ENCODE peak calls at places on chromosomes 2 and 18, in four cellular contexts. One of them, this sample, is unnamed.

GRCh38 chr18:55243852-55244251 is 284.6 kb upstream of the CCDC68 start:
- DNase-seq in transverse colon: no peak
- DNase-seq in colonic mucosa: no peak
- DNase-seq in CD8-positive, alpha-beta memory T cell: no peak
- DNase-seq in this sample: no peak

GRCh38 chr18:46096651-46097300 is 1.3 kb downstream of the ATP5F1A start:
- DNase-seq in transverse colon: no peak
- DNase-seq in colonic mucosa: peak; percentile 41
- DNase-seq in CD8-positive, alpha-beta memory T cell: no peak
- DNase-seq in this sample: peak; percentile 5

GRCh38 chr2:23618696-23619530 is 233.9 kb downstream of the KLHL29 start:
- DNase-seq in transverse colon: no peak
- DNase-seq in colonic mucosa: no peak
- DNase-seq in CD8-positive, alpha-beta memory T cell: no peak
- DNase-seq in this sample: no peak

GRCh38 chr2:170029551-170029950 is 148.4 kb upstream of the MYO3B start:
- DNase-seq in transverse colon: no peak
- DNase-seq in colonic mucosa: no peak
- DNase-seq in CD8-positive, alpha-beta memory T cell: no peak
- DNase-seq in this sample: no peak

GRCh38 chr2:230343747-230344146 is 16.8 kb downstream of the SP140L start:
- DNase-seq in transverse colon: no peak
- DNase-seq in colonic mucosa: no peak
- DNase-seq in CD8-positive, alpha-beta memory T cell: no peak
- DNase-seq in this sample: no peak

GRCh38 chr2:221529943-221530652 is 42.0 kb downstream of the EPHA4 start:
- DNase-seq in transverse colon: no peak
- DNase-seq in colonic mucosa: no peak
- DNase-seq in CD8-positive, alpha-beta memory T cell: no peak
- DNase-seq in this sample: no peak

GRCh38 chr18:66560092-66560491 is 43.8 kb downstream of the CDH19 start:
- DNase-seq in transverse colon: no peak
- DNase-seq in colonic mucosa: peak; percentile 20
- DNase-seq in CD8-positive, alpha-beta memory T cell: no peak
- DNase-seq in this sample: no peak

GRCh38 chr2:16167471-16168426 is 227.4 kb downstream of the MYCN start:
- DNase-seq in transverse colon: no peak
- DNase-seq in colonic mucosa: no peak
- DNase-seq in CD8-positive, alpha-beta memory T cell: no peak
- DNase-seq in this sample: no peak

GRCh38 chr18:41940506-41941215 is 14.4 kb upstream of the PIK3C3 start:
- DNase-seq in transverse colon: no peak
- DNase-seq in colonic mucosa: no peak
- DNase-seq in CD8-positive, alpha-beta memory T cell: no peak
- DNase-seq in this sample: no peak

GRCh38 chr2:151260492-151261239 is 997 bp downstream of the RBM43 start:
- DNase-seq in transverse colon: no peak
- DNase-seq in colonic mucosa: no peak
- DNase-seq in CD8-positive, alpha-beta memory T cell: no peak
- DNase-seq in this sample: no peak

GRCh38 chr2:28339516-28340175 is 53.0 kb upstream of the FOSL2 start:
- DNase-seq in transverse colon: no peak
- DNase-seq in colonic mucosa: no peak
- DNase-seq in CD8-positive, alpha-beta memory T cell: no peak
- DNase-seq in this sample: no peak

GRCh38 chr2:161321944-161322343 is 13.7 kb downstream of the PSMD14 start:
- DNase-seq in transverse colon: no peak
- DNase-seq in colonic mucosa: no peak
- DNase-seq in CD8-positive, alpha-beta memory T cell: no peak
- DNase-seq in this sample: no peak

DNA sequence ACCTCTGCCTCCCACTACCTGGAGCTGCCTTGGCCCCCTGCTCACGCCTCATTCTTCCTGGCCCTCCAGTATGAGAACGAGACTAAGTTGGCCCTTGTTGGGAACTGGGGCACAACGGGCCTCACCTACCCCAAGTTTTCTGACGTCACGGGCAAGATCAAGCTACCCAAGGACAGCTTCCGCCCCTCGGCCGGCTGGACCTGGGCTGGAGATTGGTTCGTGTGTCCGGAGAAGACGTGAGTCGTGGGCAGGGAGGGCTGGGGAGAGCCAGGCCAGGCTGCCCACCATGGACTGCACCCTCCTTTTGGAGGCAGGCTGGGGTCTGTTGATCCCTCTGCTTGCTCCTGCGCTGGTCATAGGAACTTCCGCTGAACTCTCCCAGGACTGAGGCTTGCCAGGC is 114.7 kb downstream of the DYSF start:
- DNase-seq in transverse colon: no peak
- DNase-seq in colonic mucosa: no peak
- DNase-seq in CD8-positive, alpha-beta memory T cell: no peak
- DNase-seq in this sample: no peak
- H3K27ac ChIP-seq in transverse colon: no peak overlapping the region
- H3K27ac ChIP-seq in colonic mucosa: no peak overlapping the region
- H3K27ac ChIP-seq in CD8-positive, alpha-beta memory T cell: no peak overlapping the region
- H3K27ac ChIP-seq in this sample: no peak overlapping the region

DNA sequence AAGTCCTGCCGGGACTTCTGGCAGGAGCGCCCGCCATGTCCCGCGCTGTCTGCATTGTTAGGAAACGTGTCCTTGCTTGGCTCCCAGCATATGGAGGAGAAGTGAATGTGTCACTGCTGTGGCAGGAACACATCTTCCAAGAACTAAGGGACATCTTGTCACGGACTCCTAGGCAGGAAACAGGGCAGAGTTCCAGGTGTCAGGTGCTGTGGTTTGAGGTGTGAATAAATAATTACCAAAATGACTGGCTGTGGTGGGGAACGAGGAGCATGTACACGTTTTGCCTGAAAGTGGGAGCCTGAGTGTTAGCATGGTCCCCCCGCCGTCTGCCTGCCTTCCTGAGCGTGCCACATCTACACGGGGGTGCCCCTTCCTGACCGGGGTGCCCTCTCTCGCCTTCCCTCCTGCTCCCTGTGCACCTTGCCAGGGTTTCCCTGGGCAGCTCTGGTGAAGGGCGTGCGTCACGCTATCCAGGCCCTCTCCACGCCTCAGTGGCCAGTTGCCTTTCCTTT is 237.5 kb downstream of the LDLRAD4 start:
- DNase-seq in transverse colon: no peak
- DNase-seq in colonic mucosa: no peak
- DNase-seq in CD8-positive, alpha-beta memory T cell: no peak
- DNase-seq in this sample: no peak
- H3K27ac ChIP-seq in transverse colon: no peak overlapping the region
- H3K27ac ChIP-seq in colonic mucosa: no peak overlapping the region
- H3K27ac ChIP-seq in CD8-positive, alpha-beta memory T cell: no peak overlapping the region
- H3K27ac ChIP-seq in this sample: no peak overlapping the region

DNA sequence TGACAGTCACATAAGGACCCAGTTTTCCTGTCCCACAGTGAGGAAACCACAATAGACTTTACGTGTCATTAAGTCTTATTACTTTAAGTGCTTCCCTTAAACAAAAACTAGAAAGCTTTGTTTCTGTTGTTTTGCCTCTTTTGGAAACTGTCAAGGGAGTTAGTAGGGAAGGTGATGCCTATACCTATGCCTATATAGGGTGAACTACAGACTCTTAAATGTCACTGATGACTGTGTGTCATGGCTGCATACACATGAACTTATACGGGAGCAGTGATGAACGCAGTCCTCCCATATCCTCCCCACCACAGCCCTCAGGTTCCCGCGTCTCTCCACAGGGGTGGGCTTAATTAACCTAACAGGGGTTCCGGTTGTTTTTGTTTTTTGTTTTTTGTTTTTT is 97.6 kb downstream of the COL6A3 start:
- DNase-seq in transverse colon: no peak
- DNase-seq in colonic mucosa: no peak
- DNase-seq in CD8-positive, alpha-beta memory T cell: no peak
- DNase-seq in this sample: no peak
- H3K27ac ChIP-seq in transverse colon: peak overlapping the region; percentile 86
- H3K27ac ChIP-seq in colonic mucosa: peak overlapping the region; percentile 65
- H3K27ac ChIP-seq in CD8-positive, alpha-beta memory T cell: no peak overlapping the region
- H3K27ac ChIP-seq in this sample: no peak overlapping the region

GRCh38 chr2:174587607-174588006 is 10.0 kb downstream of the WIPF1 start:
- DNase-seq in transverse colon: no peak
- DNase-seq in colonic mucosa: no peak
- DNase-seq in CD8-positive, alpha-beta memory T cell: no peak
- DNase-seq in this sample: no peak

GRCh38 chr2:174590346-174590745 is 7.3 kb downstream of the WIPF1 start:
- DNase-seq in transverse colon: no peak
- DNase-seq in colonic mucosa: no peak
- DNase-seq in CD8-positive, alpha-beta memory T cell: no peak
- DNase-seq in this sample: no peak

GRCh38 chr2:174590928-174591648 is 6.5 kb downstream of the WIPF1 start:
- DNase-seq in transverse colon: no peak
- DNase-seq in colonic mucosa: no peak
- DNase-seq in CD8-positive, alpha-beta memory T cell: no peak
- DNase-seq in this sample: no peak

GRCh38 chr2:174588463-174588862 is 9.1 kb downstream of the WIPF1 start:
- DNase-seq in transverse colon: no peak
- DNase-seq in colonic mucosa: no peak
- DNase-seq in CD8-positive, alpha-beta memory T cell: no peak
- DNase-seq in this sample: no peak

GRCh38 chr2:174589334-174589733 is 8.3 kb downstream of the WIPF1 start:
- DNase-seq in transverse colon: no peak
- DNase-seq in colonic mucosa: no peak
- DNase-seq in CD8-positive, alpha-beta memory T cell: no peak
- DNase-seq in this sample: no peak
- H3K27ac ChIP-seq in transverse colon: no peak overlapping the region
- H3K27ac ChIP-seq in colonic mucosa: peak overlapping the region; percentile 15
- H3K27ac ChIP-seq in CD8-positive, alpha-beta memory T cell: no peak overlapping the region
- H3K27ac ChIP-seq in this sample: no peak overlapping the region

DNA sequence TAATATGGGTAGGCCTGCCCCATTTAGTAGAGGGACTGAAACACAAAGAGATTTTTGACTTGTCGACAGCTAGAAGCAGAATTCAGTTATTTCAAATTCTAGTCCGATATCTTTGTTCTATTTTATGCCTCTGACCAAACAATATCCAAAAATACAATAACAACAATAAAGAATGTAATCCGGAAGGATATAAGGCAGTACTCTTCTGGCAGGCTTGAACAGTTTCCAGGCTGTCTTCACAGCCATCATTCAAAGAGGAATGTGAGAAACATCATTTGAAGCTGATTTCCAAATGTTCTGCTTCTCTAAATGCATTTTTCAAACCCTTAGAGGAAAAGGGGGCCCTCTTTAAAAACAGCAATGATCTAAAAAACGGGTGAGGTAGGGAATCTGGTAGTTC is 36.7 kb upstream of the SPTBN1 start:
- DNase-seq in transverse colon: no peak
- DNase-seq in colonic mucosa: no peak
- DNase-seq in CD8-positive, alpha-beta memory T cell: no peak
- DNase-seq in this sample: no peak
- H3K27ac ChIP-seq in transverse colon: no peak overlapping the region
- H3K27ac ChIP-seq in colonic mucosa: no peak overlapping the region
- H3K27ac ChIP-seq in CD8-positive, alpha-beta memory T cell: no peak overlapping the region
- H3K27ac ChIP-seq in this sample: no peak overlapping the region

DNA sequence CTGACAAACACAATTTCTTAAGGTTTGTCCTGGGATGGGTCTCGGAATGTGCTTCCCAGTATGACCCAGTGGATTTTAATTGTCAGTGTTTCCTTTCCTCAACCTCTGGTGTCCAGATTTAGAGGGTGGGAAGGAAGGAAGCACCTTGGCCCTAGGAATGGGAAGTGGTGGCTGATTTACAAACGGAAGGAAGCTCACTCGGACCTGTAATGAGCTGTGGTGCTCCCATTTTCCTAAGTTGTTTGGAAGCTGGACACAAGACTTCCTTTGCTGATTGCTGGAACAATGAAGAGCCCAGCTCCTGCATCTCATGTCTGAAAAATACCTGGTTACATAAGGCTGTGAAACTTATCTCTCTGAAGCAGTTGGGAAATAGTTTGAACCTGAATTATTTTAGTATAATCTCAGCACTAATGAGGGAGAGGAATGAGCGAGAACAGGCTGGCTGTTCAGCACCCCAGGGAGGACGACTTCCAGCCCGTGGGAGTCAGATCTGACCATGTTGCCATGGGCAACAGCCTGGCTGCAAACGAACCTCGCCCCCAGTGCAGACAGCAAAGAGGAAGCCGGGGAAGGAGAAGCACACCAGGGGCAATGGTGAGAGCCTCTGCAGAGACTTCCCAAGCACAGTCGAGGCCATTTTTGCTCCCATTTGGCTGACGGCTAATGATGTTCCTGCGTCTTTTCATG is 74.4 kb upstream of the ASB18 start:
- DNase-seq in transverse colon: no peak
- DNase-seq in colonic mucosa: no peak
- DNase-seq in CD8-positive, alpha-beta memory T cell: no peak
- DNase-seq in this sample: no peak
- H3K27ac ChIP-seq in transverse colon: no peak overlapping the region
- H3K27ac ChIP-seq in colonic mucosa: no peak overlapping the region
- H3K27ac ChIP-seq in CD8-positive, alpha-beta memory T cell: no peak overlapping the region
- H3K27ac ChIP-seq in this sample: peak overlapping the region; percentile 63

This sample was measured in caudate nucleus.